ENCODE peak calls at places on chromosomes 1 and 21, in nine cellular contexts. K is germinal center, U is HTR-8/SVneo, W is HS-5, P is WTC11, N is immature natural killer cell, X is aorta, T is transverse colon, M is NCI-H1694. R is an unnamed sample.

GRCh38 chr1:27360159-27361043 is 6.4 kb downstream of the MAP3K6 start:
- DNase-seq in K (peak), U (no peak), W (no peak), P (peak), N (peak), X (no peak), T (peak), M (no peak), R (no peak)

GRCh38 chr1:11692899-11693590 is 1.5 kb downstream of the DRAXIN start:
- DNase-seq in K (no peak), U (peak), W (peak), P (no peak), N (peak), X (peak), T (peak), M (no peak), R (no peak)

GRCh38 chr1:183989078-183989577 is 48.4 kb downstream of the COLGALT2 start:
- DNase-seq in K (no peak), U (peak), W (peak), P (no peak), N (no peak), X (peak), T (no peak), M (no peak), R (peak)

GRCh38 chr1:41151846-41152245 is 90.3 kb downstream of the SCMH1 start:
- DNase-seq in K (no peak), U (no peak), W (no peak), P (no peak), N (no peak), X (no peak), T (no peak), M (no peak), R (no peak)

GRCh38 chr1:19250629-19251304 is 557 bp downstream of the EMC1 start:
- DNase-seq in K (peak), U (peak), W (no peak), P (no peak), N (no peak), X (no peak), T (no peak), M (no peak), R (no peak)

GRCh38 chr1:185595835-185596667 is 138.1 kb upstream of the HMCN1 start:
- DNase-seq in K (peak), U (peak), W (peak), P (peak), N (peak), X (no peak), T (peak), M (peak), R (peak)

GRCh38 chr21:44791246-44791645 is 10.4 kb downstream of the UBE2G2 start:
- DNase-seq in K (no peak), U (no peak), W (no peak), P (no peak), N (no peak), X (no peak), T (no peak), M (no peak), R (no peak)

GRCh38 chr1:156677616-156678596 is 699 bp upstream of the NES start:
- DNase-seq in K (no peak), U (peak), W (no peak), P (peak), N (no peak), X (peak), T (peak), M (peak), R (peak)

GRCh38 chr1:56522680-56523079 is 56.7 kb downstream of the PLPP3 start:
- DNase-seq in K (no peak), U (no peak), W (no peak), P (no peak), N (no peak), X (no peak), T (no peak), M (no peak), R (no peak)

GRCh38 chr1:217135987-217136894 is 413.0 kb upstream of the ESRRG start:
- DNase-seq in K (no peak), U (no peak), W (no peak), P (peak), N (no peak), X (no peak), T (no peak), M (no peak), R (no peak)

GRCh38 chr1:18637553-18637960 is 6.9 kb downstream of the PAX7 start:
- DNase-seq in K (no peak), U (no peak), W (no peak), P (peak), N (no peak), X (no peak), T (no peak), M (no peak), R (no peak)

GRCh38 chr1:199007423-199007822 is 368.6 kb downstream of the PTPRC start:
- DNase-seq in K (no peak), U (no peak), W (no peak), P (no peak), N (no peak), X (no peak), T (no peak), M (no peak), R (no peak)

GRCh38 chr1:157646144-157646543 is 48.3 kb upstream of the FCRL4 start:
- DNase-seq in K (peak), U (no peak), W (no peak), P (no peak), N (no peak), X (no peak), T (no peak), M (no peak), R (no peak)

GRCh38 chr1:3817821-3818597 is 21.7 kb upstream of the LRRC47 start:
- DNase-seq in K (no peak), U (no peak), W (no peak), P (no peak), N (no peak), X (peak), T (no peak), M (no peak), R (no peak)

GRCh38 chr21:14533555-14534400 is 12.3 kb downstream of the SAMSN1 start:
- DNase-seq in K (no peak), U (peak), W (peak), P (no peak), N (peak), X (no peak), T (no peak), M (no peak), R (no peak)

GRCh38 chr1:58439946-58440345 is 106.6 kb downstream of the OMA1 start:
- DNase-seq in K (no peak), U (no peak), W (no peak), P (no peak), N (no peak), X (no peak), T (no peak), M (no peak), R (no peak)

GRCh38 chr21:38499296-38499695 is 1.0 kb upstream of the ERG start:
- DNase-seq in K (no peak), U (no peak), W (no peak), P (no peak), N (no peak), X (no peak), T (no peak), M (no peak), R (no peak)

GRCh38 chr1:3614755-3615742 is 3.7 kb upstream of the MEGF6 start:
- DNase-seq in K (peak), U (no peak), W (no peak), P (peak), N (no peak), X (no peak), T (no peak), M (no peak), R (no peak)

GRCh38 chr1:45334308-45335245 is 5.4 kb upstream of the TOE1 start:
- DNase-seq in K (no peak), U (no peak), W (no peak), P (peak), N (no peak), X (peak), T (no peak), M (no peak), R (peak)

GRCh38 chr1:156124557-156125483 is 10.3 kb downstream of the LMNA start:
- DNase-seq in K (no peak), U (no peak), W (no peak), P (no peak), N (peak), X (peak), T (peak), M (peak), R (no peak)

GRCh38 chr1:5858844-5859407 is 133.3 kb downstream of the NPHP4 start:
- DNase-seq in K (no peak), U (no peak), W (no peak), P (peak), N (no peak), X (no peak), T (no peak), M (no peak), R (no peak)

GRCh38 chr1:213484333-213484732 is 433.3 kb downstream of the RPS6KC1 start:
- DNase-seq in K (no peak), U (no peak), W (no peak), P (no peak), N (no peak), X (no peak), T (no peak), M (no peak), R (no peak)

GRCh38 chr1:91568261-91568660 is 67.6 kb downstream of the CDC7 start:
- DNase-seq in K (no peak), U (no peak), W (no peak), P (no peak), N (no peak), X (no peak), T (no peak), M (no peak), R (no peak)

GRCh38 chr1:157678721-157679120 is 21.8 kb downstream of the FCRL3 start:
- DNase-seq in K (no peak), U (no peak), W (no peak), P (no peak), N (no peak), X (no peak), T (no peak), M (no peak), R (no peak)

GRCh38 chr21:45491623-45492022 is 50.6 kb downstream of the SLC19A1 start:
- DNase-seq in K (no peak), U (no peak), W (no peak), P (no peak), N (no peak), X (no peak), T (no peak), M (no peak), R (no peak)

GRCh38 chr1:11985851-11986250 is 5.6 kb downstream of the MFN2 start:
- DNase-seq in K (no peak), U (no peak), W (peak), P (no peak), N (no peak), X (no peak), T (no peak), M (no peak), R (no peak)